ENCODE peak calls at places on chromosomes 3 and 15, in six cellular contexts. F is NCI-H1105; H is upper lobe of left lung; A is stimulated activated CD4-positive, alpha-beta T cell treated with anti-CD3 and anti-CD28 coated beads, Interleukin-1b, Interleukin-23, amount 100 ng/mL, for 1 hour; O is IMR-90; X is EH. R is an unnamed sample.

GRCh38 chr3:156609115-156609514 is 54.2 kb upstream of the SSR3 start:
- DNase-seq in F (no peak), H (no peak), A (no peak), O (no peak), X (no peak), R (no peak)

GRCh38 chr3:186383026-186383993 is 21.3 kb upstream of the DGKG start:
- DNase-seq in F (no peak), H (peak), A (no peak), O (no peak), X (no peak), R (no peak)

GRCh38 chr15:40093224-40093842 is 15.3 kb downstream of the BMF start:
- DNase-seq in F (no peak), H (no peak), A (no peak), O (peak), X (peak), R (no peak)

GRCh38 chr3:66253790-66254620 is 33.2 kb downstream of the SLC25A26 start:
- DNase-seq in F (no peak), H (no peak), A (no peak), O (peak), X (peak), R (no peak)

GRCh38 chr3:14142567-14143270 is 17.9 kb downstream of the TMEM43 start:
- DNase-seq in F (no peak), H (no peak), A (no peak), O (no peak), X (no peak), R (no peak)

GRCh38 chr3:102235679-102236078 is 199.1 kb upstream of the ZPLD1 start:
- DNase-seq in F (no peak), H (no peak), A (no peak), O (peak), X (peak), R (no peak)

GRCh38 chr3:64533565-64534317 is 154.1 kb downstream of the ADAMTS9 start:
- DNase-seq in F (peak), H (peak), A (no peak), O (peak), X (peak), R (no peak)

GRCh38 chr3:84683493-84683892 is 275.3 kb upstream of the CADM2 start:
- DNase-seq in F (no peak), H (no peak), A (no peak), O (no peak), X (no peak), R (no peak)

GRCh38 chr15:39232512-39232911 is 348.4 kb upstream of the THBS1 start:
- DNase-seq in F (no peak), H (no peak), A (no peak), O (peak), X (peak), R (no peak)

GRCh38 chr3:177538064-177538742 is 340.9 kb upstream of the TBL1XR1 start:
- DNase-seq in F (no peak), H (no peak), A (no peak), O (peak), X (peak), R (no peak)

GRCh38 chr3:117547956-117548550 is 838.5 kb downstream of the TUSC7 start:
- DNase-seq in F (no peak), H (no peak), A (no peak), O (peak), X (peak), R (no peak)

GRCh38 chr3:174439621-174440349 is 419.3 kb upstream of the NAALADL2 start:
- DNase-seq in F (no peak), H (no peak), A (no peak), O (peak), X (peak), R (no peak)

GRCh38 chr15:68415501-68416157 is 16.3 kb downstream of the ITGA11 start:
- DNase-seq in F (no peak), H (no peak), A (no peak), O (no peak), X (no peak), R (no peak)

GRCh38 chr3:67437090-67437489 is 217.3 kb downstream of the SUCLG2 start:
- DNase-seq in F (no peak), H (no peak), A (no peak), O (peak), X (peak), R (no peak)

GRCh38 chr3:102454101-102454625 is 19.3 kb downstream of the ZPLD1 start:
- DNase-seq in F (no peak), H (no peak), A (no peak), O (no peak), X (no peak), R (no peak)

GRCh38 chr15:26889298-26889898 is 22.5 kb downstream of the GABRA5 start:
- DNase-seq in F (peak), H (no peak), A (peak), O (peak), X (peak), R (no peak)

GRCh38 chr3:126654571-126655393 is at the start of gene TXNRD3:
- DNase-seq in F (peak), H (peak), A (peak), O (peak), X (peak), R (no peak)

GRCh38 chr3:63353383-63353782 is 75.3 kb downstream of the SYNPR start:
- DNase-seq in F (no peak), H (no peak), A (no peak), O (peak), X (peak), R (no peak)

GRCh38 chr3:42544492-42545283 is 37.1 kb downstream of the SEC22C start:
- DNase-seq in F (peak), H (no peak), A (no peak), O (no peak), X (peak), R (no peak)

GRCh38 chr3:120364101-120364500 is 14.9 kb upstream of the LRRC58 start:
- DNase-seq in F (no peak), H (no peak), A (no peak), O (no peak), X (no peak), R (no peak)

GRCh38 chr15:66729339-66729951 is 27.4 kb downstream of the SMAD6 start:
- DNase-seq in F (no peak), H (peak), A (no peak), O (no peak), X (peak), R (no peak)

GRCh38 chr3:124258057-124258500 is 266.2 kb upstream of the ROPN1 start:
- DNase-seq in F (no peak), H (no peak), A (no peak), O (peak), X (peak), R (no peak)

GRCh38 chr15:70424937-70425411 is 327.3 kb upstream of the TLE3 start:
- DNase-seq in F (no peak), H (no peak), A (no peak), O (no peak), X (no peak), R (no peak)

GRCh38 chr3:61562042-61562809 is 855 bp downstream of the PTPRG start:
- DNase-seq in F (no peak), H (peak), A (no peak), O (peak), X (peak), R (no peak)

GRCh38 chr3:117444175-117444574 is 734.6 kb downstream of the TUSC7 start:
- DNase-seq in F (peak), H (peak), A (no peak), O (no peak), X (no peak), R (no peak)

GRCh38 chr3:133644768-133645167 is 17.0 kb downstream of the TOPBP1 start:
- DNase-seq in F (no peak), H (no peak), A (no peak), O (peak), X (peak), R (no peak)

GRCh38 chr15:92846716-92847115 is 53.4 kb upstream of the CHD2 start:
- DNase-seq in F (no peak), H (no peak), A (no peak), O (peak), X (peak), R (no peak)

GRCh38 chr3:57038466-57039164 is 21.8 kb upstream of the SPATA12 start:
- DNase-seq in F (no peak), H (no peak), A (no peak), O (no peak), X (no peak), R (no peak)

GRCh38 chr3:23776352-23776891 is 29.3 kb upstream of the UBE2E1 start:
- DNase-seq in F (no peak), H (no peak), A (no peak), O (peak), X (peak), R (no peak)

GRCh38 chr15:88833688-88834087 is 30.5 kb downstream of the ACAN start:
- DNase-seq in F (no peak), H (no peak), A (no peak), O (no peak), X (no peak), R (no peak)

GRCh38 chr3:139520028-139520737 is 19.4 kb downstream of the RBP1 start:
- DNase-seq in F (no peak), H (no peak), A (no peak), O (peak), X (no peak), R (no peak)

GRCh38 chr15:55992769-55993110 is 672 bp downstream of the NEDD4 start:
- DNase-seq in F (no peak), H (no peak), A (no peak), O (peak), X (no peak), R (no peak)

GRCh38 chr15:27956285-27956684 is 142.8 kb downstream of the OCA2 start:
- DNase-seq in F (no peak), H (no peak), A (no peak), O (no peak), X (no peak), R (no peak)

GRCh38 chr15:27250223-27250622 is 279.2 kb downstream of the GABRG3 start:
- DNase-seq in F (no peak), H (no peak), A (no peak), O (no peak), X (no peak), R (no peak)

GRCh38 chr3:174949523-174949922 is 90.4 kb downstream of the NAALADL2 start:
- DNase-seq in F (no peak), H (no peak), A (no peak), O (peak), X (peak), R (no peak)

GRCh38 chr3:195893516-195893915 is 14.8 kb downstream of the TNK2 start:
- DNase-seq in F (no peak), H (no peak), A (no peak), O (no peak), X (no peak), R (no peak)

GRCh38 chr15:89450076-89451006 is 46.0 kb downstream of the RHCG start:
- DNase-seq in F (no peak), H (no peak), A (no peak), O (no peak), X (no peak), R (no peak)